ENCODE peak calls at places on chromosomes 1 and 21, in five cellular contexts. One of them, this sample, is unnamed. For H3K4me1, the result is how much of the 10 kb centered on the place peaks cover.

GRCh38 chr1:84611091-84611490 is 36.9 kb upstream of the CTBS start:
- DNase-seq in CD8-positive, alpha-beta memory T cell: no peak
- DNase-seq in cardiac muscle cell: no peak
- DNase-seq in body of pancreas: no peak
- DNase-seq in left lung: no peak
- DNase-seq in this sample: no peak

GRCh38 chr1:35431173-35431599 is 126.0 kb downstream of the KIAA0319L start:
- DNase-seq in left lung: no peak
- DNase-seq in body of pancreas: no peak
- DNase-seq in cardiac muscle cell: peak
- DNase-seq in CD8-positive, alpha-beta memory T cell: no peak
- DNase-seq in this sample: no peak

GRCh38 chr21:34874689-34875513 is 174.2 kb downstream of the RUNX1 start:
- DNase-seq in body of pancreas: no peak
- DNase-seq in cardiac muscle cell: no peak
- DNase-seq in CD8-positive, alpha-beta memory T cell: no peak
- DNase-seq in left lung: no peak
- DNase-seq in this sample: no peak

GRCh38 chr1:46527474-46528296 is 23.8 kb downstream of the KNCN start:
- DNase-seq in left lung: peak
- DNase-seq in body of pancreas: peak
- DNase-seq in CD8-positive, alpha-beta memory T cell: peak
- DNase-seq in cardiac muscle cell: peak
- DNase-seq in this sample: peak

GRCh38 chr1:201059871-201060555 is 36.5 kb upstream of the KIF21B start:
- DNase-seq in body of pancreas: no peak
- DNase-seq in left lung: no peak
- DNase-seq in cardiac muscle cell: peak
- DNase-seq in CD8-positive, alpha-beta memory T cell: no peak
- DNase-seq in this sample: no peak

GRCh38 chr1:165279831-165280351 is 76.6 kb downstream of the LMX1A start:
- DNase-seq in body of pancreas: no peak
- DNase-seq in cardiac muscle cell: no peak
- DNase-seq in CD8-positive, alpha-beta memory T cell: no peak
- DNase-seq in left lung: no peak
- DNase-seq in this sample: no peak

GRCh38 chr1:156870734-156871133 is 10.1 kb downstream of the NTRK1 start:
- DNase-seq in body of pancreas: no peak
- DNase-seq in CD8-positive, alpha-beta memory T cell: no peak
- DNase-seq in left lung: no peak
- DNase-seq in cardiac muscle cell: peak
- DNase-seq in this sample: no peak

GRCh38 chr1:201999625-202000238 is 10.7 kb upstream of the ELF3 start:
- DNase-seq in cardiac muscle cell: peak
- DNase-seq in CD8-positive, alpha-beta memory T cell: no peak
- DNase-seq in left lung: no peak
- DNase-seq in body of pancreas: peak
- DNase-seq in this sample: no peak

GRCh38 chr1:22612657-22613056 is 23.8 kb upstream of the C1QA start:
- DNase-seq in cardiac muscle cell: no peak
- DNase-seq in CD8-positive, alpha-beta memory T cell: no peak
- DNase-seq in left lung: no peak
- DNase-seq in body of pancreas: no peak
- DNase-seq in this sample: no peak

GRCh38 chr1:166952002-166952746 is 23.2 kb downstream of the ILDR2 start:
- DNase-seq in left lung: no peak
- DNase-seq in cardiac muscle cell: peak
- DNase-seq in body of pancreas: no peak
- DNase-seq in CD8-positive, alpha-beta memory T cell: no peak
- DNase-seq in this sample: peak

GRCh38 chr21:39175154-39175553 is 8.1 kb downstream of the PSMG1 start:
- DNase-seq in cardiac muscle cell: peak
- DNase-seq in left lung: no peak
- DNase-seq in body of pancreas: no peak
- DNase-seq in CD8-positive, alpha-beta memory T cell: no peak
- DNase-seq in this sample: no peak

GRCh38 chr21:46622226-46622625 is 13.2 kb upstream of the PRMT2 start:
- DNase-seq in CD8-positive, alpha-beta memory T cell: no peak
- DNase-seq in body of pancreas: peak
- DNase-seq in cardiac muscle cell: peak
- DNase-seq in left lung: no peak
- DNase-seq in this sample: no peak

GRCh38 chr1:24364975-24365678 is 46.0 kb downstream of the GRHL3 start:
- DNase-seq in cardiac muscle cell: peak
- DNase-seq in left lung: no peak
- DNase-seq in CD8-positive, alpha-beta memory T cell: no peak
- DNase-seq in body of pancreas: no peak
- DNase-seq in this sample: peak

DNA sequence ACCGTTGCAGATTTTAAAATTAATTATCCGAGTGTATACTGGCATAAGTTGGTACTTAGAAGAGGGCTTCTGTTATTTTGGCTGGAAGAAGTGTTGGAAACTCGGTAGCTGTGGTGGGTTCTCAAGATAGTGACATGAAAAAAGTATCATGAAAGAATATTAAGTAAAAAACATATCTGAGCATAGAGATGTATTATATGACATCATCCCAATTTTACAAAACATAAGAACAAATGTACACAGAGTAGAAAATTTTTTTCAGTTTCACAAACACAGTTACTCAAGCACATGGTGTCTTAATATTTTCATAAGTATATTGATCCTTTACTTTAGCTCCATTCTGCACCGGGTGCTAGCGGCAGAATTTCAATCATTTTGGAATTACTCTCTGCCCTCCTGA is 691 bp downstream of the IFI16 start:
- DNase-seq in cardiac muscle cell: no peak
- DNase-seq in body of pancreas: no peak
- DNase-seq in CD8-positive, alpha-beta memory T cell: no peak
- DNase-seq in left lung: no peak
- DNase-seq in this sample: no peak
- H3K4me1 ChIP-seq in cardiac muscle cell: under half
- H3K4me1 ChIP-seq in body of pancreas: under half
- H3K4me1 ChIP-seq in CD8-positive, alpha-beta memory T cell: under half
- H3K4me1 ChIP-seq in left lung: under half
- H3K4me1 ChIP-seq in this sample: under half

GRCh38 chr1:206468571-206468970 is 1.7 kb upstream of the IKBKE start:
- DNase-seq in left lung: no peak
- DNase-seq in body of pancreas: no peak
- DNase-seq in cardiac muscle cell: no peak
- DNase-seq in CD8-positive, alpha-beta memory T cell: no peak
- DNase-seq in this sample: no peak
- H3K4me3 ChIP-seq in left lung: no peak
- H3K4me3 ChIP-seq in body of pancreas: no peak
- H3K4me3 ChIP-seq in cardiac muscle cell: no peak
- H3K4me3 ChIP-seq in CD8-positive, alpha-beta memory T cell: no peak
- H3K4me3 ChIP-seq in this sample: no peak

GRCh38 chr1:91737650-91738049 is 148.3 kb downstream of the TGFBR3 start:
- DNase-seq in cardiac muscle cell: no peak
- DNase-seq in left lung: no peak
- DNase-seq in CD8-positive, alpha-beta memory T cell: no peak
- DNase-seq in body of pancreas: no peak
- DNase-seq in this sample: no peak
- H3K27ac ChIP-seq in cardiac muscle cell: peak
- H3K27ac ChIP-seq in left lung: no peak
- H3K27ac ChIP-seq in CD8-positive, alpha-beta memory T cell: no peak
- H3K27ac ChIP-seq in body of pancreas: peak
- H3K27ac ChIP-seq in this sample: peak

DNA sequence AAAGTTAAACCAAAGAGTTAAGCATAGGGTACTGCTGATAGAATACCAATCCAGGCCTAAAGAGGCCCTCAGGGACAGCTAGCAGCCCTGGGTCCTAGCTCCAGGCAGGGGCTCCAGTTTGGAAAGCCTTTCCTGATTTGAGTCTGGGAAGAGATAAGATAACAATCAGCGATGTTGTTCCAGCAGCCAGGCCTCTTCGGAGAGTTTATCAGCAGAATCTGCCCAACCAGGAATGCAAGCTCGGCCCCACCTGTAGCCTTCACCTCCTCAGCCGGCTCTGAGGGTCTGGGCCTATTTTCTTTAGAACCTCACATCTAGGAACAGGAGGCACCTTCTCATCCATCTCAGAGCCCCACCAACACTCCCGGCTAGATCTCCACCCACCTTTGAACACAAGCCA is 42.6 kb downstream of the PLEKHA6 start:
- DNase-seq in CD8-positive, alpha-beta memory T cell: no peak
- DNase-seq in cardiac muscle cell: no peak
- DNase-seq in left lung: no peak
- DNase-seq in body of pancreas: no peak
- DNase-seq in this sample: no peak
- H3K4me1 ChIP-seq in CD8-positive, alpha-beta memory T cell: under half
- H3K4me1 ChIP-seq in cardiac muscle cell: under half
- H3K4me1 ChIP-seq in left lung: under half
- H3K4me1 ChIP-seq in body of pancreas: under half
- H3K4me1 ChIP-seq in this sample: half or more

GRCh38 chr1:229006121-229006870 is 264.6 kb upstream of the RAB4A start:
- DNase-seq in left lung: no peak
- DNase-seq in CD8-positive, alpha-beta memory T cell: no peak
- DNase-seq in cardiac muscle cell: peak
- DNase-seq in body of pancreas: no peak
- DNase-seq in this sample: no peak

GRCh38 chr1:229005097-229005496 is 265.8 kb upstream of the RAB4A start:
- DNase-seq in cardiac muscle cell: no peak
- DNase-seq in CD8-positive, alpha-beta memory T cell: no peak
- DNase-seq in left lung: no peak
- DNase-seq in body of pancreas: no peak
- DNase-seq in this sample: no peak

GRCh38 chr1:229005556-229005955 is 265.4 kb upstream of the RAB4A start:
- DNase-seq in cardiac muscle cell: no peak
- DNase-seq in CD8-positive, alpha-beta memory T cell: no peak
- DNase-seq in body of pancreas: no peak
- DNase-seq in left lung: no peak
- DNase-seq in this sample: no peak

GRCh38 chr1:229007701-229008100 is 263.2 kb upstream of the RAB4A start:
- DNase-seq in body of pancreas: no peak
- DNase-seq in left lung: no peak
- DNase-seq in CD8-positive, alpha-beta memory T cell: no peak
- DNase-seq in cardiac muscle cell: no peak
- DNase-seq in this sample: no peak

GRCh38 chr1:229007167-229007566 is 263.7 kb upstream of the RAB4A start:
- DNase-seq in CD8-positive, alpha-beta memory T cell: no peak
- DNase-seq in cardiac muscle cell: no peak
- DNase-seq in left lung: no peak
- DNase-seq in body of pancreas: no peak
- DNase-seq in this sample: no peak
- H3K4me3 ChIP-seq in CD8-positive, alpha-beta memory T cell: no peak
- H3K4me3 ChIP-seq in cardiac muscle cell: no peak
- H3K4me3 ChIP-seq in left lung: no peak
- H3K4me3 ChIP-seq in body of pancreas: no peak
- H3K4me3 ChIP-seq in this sample: no peak

GRCh38 chr1:27884182-27884954 is 12.0 kb downstream of the THEMIS2 start:
- DNase-seq in CD8-positive, alpha-beta memory T cell: no peak
- DNase-seq in left lung: peak
- DNase-seq in body of pancreas: no peak
- DNase-seq in cardiac muscle cell: no peak
- DNase-seq in this sample: no peak
- H3K27ac ChIP-seq in CD8-positive, alpha-beta memory T cell: no peak
- H3K27ac ChIP-seq in left lung: peak
- H3K27ac ChIP-seq in body of pancreas: no peak
- H3K27ac ChIP-seq in cardiac muscle cell: no peak
- H3K27ac ChIP-seq in this sample: no peak

GRCh38 chr1:230855886-230856285 is 12.4 kb downstream of the C1orf198 start:
- DNase-seq in left lung: no peak
- DNase-seq in cardiac muscle cell: no peak
- DNase-seq in body of pancreas: no peak
- DNase-seq in CD8-positive, alpha-beta memory T cell: no peak
- DNase-seq in this sample: peak

GRCh38 chr1:230852959-230853358 is 15.4 kb downstream of the C1orf198 start:
- DNase-seq in body of pancreas: no peak
- DNase-seq in CD8-positive, alpha-beta memory T cell: no peak
- DNase-seq in left lung: no peak
- DNase-seq in cardiac muscle cell: no peak
- DNase-seq in this sample: no peak

GRCh38 chr1:230857077-230857476 is 11.2 kb downstream of the C1orf198 start:
- DNase-seq in left lung: peak
- DNase-seq in body of pancreas: no peak
- DNase-seq in CD8-positive, alpha-beta memory T cell: no peak
- DNase-seq in cardiac muscle cell: no peak
- DNase-seq in this sample: peak

GRCh38 chr1:230853736-230854135 is 14.6 kb downstream of the C1orf198 start:
- DNase-seq in cardiac muscle cell: no peak
- DNase-seq in left lung: no peak
- DNase-seq in body of pancreas: no peak
- DNase-seq in CD8-positive, alpha-beta memory T cell: no peak
- DNase-seq in this sample: no peak

GRCh38 chr1:230854423-230854822 is 13.9 kb downstream of the C1orf198 start:
- DNase-seq in cardiac muscle cell: no peak
- DNase-seq in body of pancreas: no peak
- DNase-seq in left lung: no peak
- DNase-seq in CD8-positive, alpha-beta memory T cell: no peak
- DNase-seq in this sample: no peak
- H3K4me1 ChIP-seq in cardiac muscle cell: under half
- H3K4me1 ChIP-seq in body of pancreas: half or more
- H3K4me1 ChIP-seq in left lung: under half
- H3K4me1 ChIP-seq in CD8-positive, alpha-beta memory T cell: under half
- H3K4me1 ChIP-seq in this sample: half or more

GRCh38 chr21:16280731-16281130 is 550.9 kb downstream of the USP25 start:
- DNase-seq in CD8-positive, alpha-beta memory T cell: no peak
- DNase-seq in left lung: no peak
- DNase-seq in cardiac muscle cell: peak
- DNase-seq in body of pancreas: no peak
- DNase-seq in this sample: no peak

GRCh38 chr21:16285646-16286223 is 556.0 kb downstream of the USP25 start:
- DNase-seq in body of pancreas: no peak
- DNase-seq in CD8-positive, alpha-beta memory T cell: no peak
- DNase-seq in cardiac muscle cell: no peak
- DNase-seq in left lung: no peak
- DNase-seq in this sample: no peak

GRCh38 chr21:16279658-16280581 is 550.1 kb downstream of the USP25 start:
- DNase-seq in body of pancreas: no peak
- DNase-seq in left lung: no peak
- DNase-seq in CD8-positive, alpha-beta memory T cell: no peak
- DNase-seq in cardiac muscle cell: peak
- DNase-seq in this sample: peak
- H3K4me3 ChIP-seq in body of pancreas: no peak
- H3K4me3 ChIP-seq in left lung: no peak
- H3K4me3 ChIP-seq in CD8-positive, alpha-beta memory T cell: no peak
- H3K4me3 ChIP-seq in cardiac muscle cell: no peak
- H3K4me3 ChIP-seq in this sample: no peak

GRCh38 chr1:53732409-53732808 is 6.6 kb downstream of the GLIS1 start:
- DNase-seq in body of pancreas: no peak
- DNase-seq in CD8-positive, alpha-beta memory T cell: no peak
- DNase-seq in left lung: no peak
- DNase-seq in cardiac muscle cell: no peak
- DNase-seq in this sample: peak

GRCh38 chr1:53732912-53733317 is 6.0 kb downstream of the GLIS1 start:
- DNase-seq in left lung: no peak
- DNase-seq in cardiac muscle cell: peak
- DNase-seq in CD8-positive, alpha-beta memory T cell: no peak
- DNase-seq in body of pancreas: no peak
- DNase-seq in this sample: peak

GRCh38 chr1:53733447-53733931 is 5.5 kb downstream of the GLIS1 start:
- DNase-seq in CD8-positive, alpha-beta memory T cell: no peak
- DNase-seq in cardiac muscle cell: no peak
- DNase-seq in left lung: no peak
- DNase-seq in body of pancreas: no peak
- DNase-seq in this sample: no peak

GRCh38 chr1:53731201-53731600 is 7.8 kb downstream of the GLIS1 start:
- DNase-seq in left lung: no peak
- DNase-seq in body of pancreas: no peak
- DNase-seq in CD8-positive, alpha-beta memory T cell: no peak
- DNase-seq in cardiac muscle cell: no peak
- DNase-seq in this sample: no peak

GRCh38 chr1:53731779-53732305 is 7.1 kb downstream of the GLIS1 start:
- DNase-seq in left lung: no peak
- DNase-seq in CD8-positive, alpha-beta memory T cell: no peak
- DNase-seq in body of pancreas: no peak
- DNase-seq in cardiac muscle cell: no peak
- DNase-seq in this sample: no peak
- H3K27ac ChIP-seq in left lung: no peak
- H3K27ac ChIP-seq in CD8-positive, alpha-beta memory T cell: no peak
- H3K27ac ChIP-seq in body of pancreas: no peak
- H3K27ac ChIP-seq in cardiac muscle cell: no peak
- H3K27ac ChIP-seq in this sample: peak